ENCODE peak calls at places on chromosomes 5 and 9, in four cellular contexts. One of them, this sample, is unnamed.

GRCh38 chr5:35822541-35822940 is 34.1 kb upstream of the IL7R start:
- DNase-seq in left ventricle myocardium inferior: no peak
- DNase-seq in activated T-cell treated with anti-CD3 and anti-CD28 coated beads for 1 hour: no peak
- DNase-seq in GM12865: no peak
- DNase-seq in this sample: no peak

GRCh38 chr5:162683280-162683679 is 615.7 kb downstream of the GABRG2 start:
- DNase-seq in left ventricle myocardium inferior: no peak
- DNase-seq in activated T-cell treated with anti-CD3 and anti-CD28 coated beads for 1 hour: no peak
- DNase-seq in GM12865: no peak
- DNase-seq in this sample: no peak

GRCh38 chr5:61732376-61732775 is 400.3 kb downstream of the ZSWIM6 start:
- DNase-seq in left ventricle myocardium inferior: no peak
- DNase-seq in activated T-cell treated with anti-CD3 and anti-CD28 coated beads for 1 hour: no peak
- DNase-seq in GM12865: no peak
- DNase-seq in this sample: no peak

GRCh38 chr5:126780165-126780827 is 3.4 kb downstream of the LMNB1 start:
- DNase-seq in left ventricle myocardium inferior: no peak
- DNase-seq in activated T-cell treated with anti-CD3 and anti-CD28 coated beads for 1 hour: peak; percentile 26
- DNase-seq in GM12865: peak; percentile 82
- DNase-seq in this sample: peak; percentile 31

GRCh38 chr9:135410831-135411473 is 68.6 kb upstream of the PPP1R26 start:
- DNase-seq in left ventricle myocardium inferior: no peak
- DNase-seq in activated T-cell treated with anti-CD3 and anti-CD28 coated beads for 1 hour: no peak
- DNase-seq in GM12865: no peak
- DNase-seq in this sample: no peak

GRCh38 chr5:172123269-172123692 is 64.7 kb downstream of the STK10 start:
- DNase-seq in left ventricle myocardium inferior: peak; percentile 84
- DNase-seq in activated T-cell treated with anti-CD3 and anti-CD28 coated beads for 1 hour: no peak
- DNase-seq in GM12865: no peak
- DNase-seq in this sample: no peak

GRCh38 chr9:89792189-89793123 is 187.6 kb downstream of the GADD45G start:
- DNase-seq in left ventricle myocardium inferior: no peak
- DNase-seq in activated T-cell treated with anti-CD3 and anti-CD28 coated beads for 1 hour: no peak
- DNase-seq in GM12865: no peak
- DNase-seq in this sample: peak; percentile 29

GRCh38 chr5:65612298-65612907 is 11.7 kb downstream of the TRIM23 start:
- DNase-seq in left ventricle myocardium inferior: no peak
- DNase-seq in activated T-cell treated with anti-CD3 and anti-CD28 coated beads for 1 hour: no peak
- DNase-seq in GM12865: no peak
- DNase-seq in this sample: peak; percentile 29

GRCh38 chr5:149235841-149236240 is 35.8 kb upstream of the AFAP1L1 start:
- DNase-seq in left ventricle myocardium inferior: peak; percentile 53
- DNase-seq in activated T-cell treated with anti-CD3 and anti-CD28 coated beads for 1 hour: no peak
- DNase-seq in GM12865: no peak
- DNase-seq in this sample: no peak

GRCh38 chr9:75891277-75892167 is 1.0 kb downstream of the PCSK5 start:
- DNase-seq in left ventricle myocardium inferior: peak; percentile 25
- DNase-seq in activated T-cell treated with anti-CD3 and anti-CD28 coated beads for 1 hour: no peak
- DNase-seq in GM12865: no peak
- DNase-seq in this sample: peak; percentile 56

GRCh38 chr9:129619787-129620668 is 873 bp downstream of the C9orf50 start:
- DNase-seq in left ventricle myocardium inferior: no peak
- DNase-seq in activated T-cell treated with anti-CD3 and anti-CD28 coated beads for 1 hour: no peak
- DNase-seq in GM12865: no peak
- DNase-seq in this sample: no peak

GRCh38 chr9:97412628-97413382 is 909 bp downstream of the TDRD7 start:
- DNase-seq in left ventricle myocardium inferior: no peak
- DNase-seq in activated T-cell treated with anti-CD3 and anti-CD28 coated beads for 1 hour: no peak
- DNase-seq in GM12865: peak; percentile 28
- DNase-seq in this sample: no peak

This sample was measured in NCI-H526.